ENCODE peak calls at places on chromosomes 6 and 20, in six cellular contexts. Z, O, R, N, I and S are unnamed samples. For H3K27me3, the result is how much of the 10 kb centered on the place peaks cover.

GRCh38 chr6:135728589-135728988 is 122.9 kb upstream of the PDE7B start:
- DNase-seq in Z (no peak), O (no peak), R (peak), N (no peak), I (no peak), S (no peak)

GRCh38 chr20:3811421-3812258 is 8.7 kb upstream of the AP5S1 start:
- DNase-seq in Z (peak), O (peak), R (peak), N (peak), I (peak), S (peak)

GRCh38 chr6:15498640-15499039 is 164.2 kb downstream of the DTNBP1 start:
- DNase-seq in Z (no peak), O (no peak), R (no peak), N (no peak), I (no peak), S (no peak)

GRCh38 chr20:8492182-8492581 is 360.1 kb downstream of the PLCB1 start:
- DNase-seq in Z (no peak), O (no peak), R (no peak), N (no peak), I (no peak), S (no peak)

GRCh38 chr6:75524322-75524972 is 30.8 kb upstream of the FILIP1 start:
- DNase-seq in Z (no peak), O (no peak), R (peak), N (no peak), I (no peak), S (no peak)

GRCh38 chr20:19549896-19550295 is 208.2 kb upstream of the RIN2 start:
- DNase-seq in Z (no peak), O (no peak), R (no peak), N (no peak), I (no peak), S (no peak)

GRCh38 chr6:71730284-71730683 is 156.1 kb upstream of the RIMS1 start:
- DNase-seq in Z (no peak), O (no peak), R (no peak), N (no peak), I (no peak), S (no peak)

GRCh38 chr6:127188752-127189151 is 70.3 kb downstream of the RSPO3 start:
- DNase-seq in Z (no peak), O (no peak), R (no peak), N (no peak), I (no peak), S (no peak)

GRCh38 chr20:25058797-25059486 is 1.0 kb upstream of the ACSS1 start:
- DNase-seq in Z (peak), O (peak), R (peak), N (no peak), I (no peak), S (peak)

GRCh38 chr20:54063580-54063979 is 6.8 kb downstream of the BCAS1 start:
- DNase-seq in Z (no peak), O (no peak), R (no peak), N (no peak), I (no peak), S (no peak)

GRCh38 chr6:145749632-145750031 is 14.3 kb upstream of the EPM2A start:
- DNase-seq in Z (no peak), O (no peak), R (no peak), N (no peak), I (no peak), S (no peak)

GRCh38 chr6:50824505-50824904 is 5.8 kb downstream of the TFAP2B start:
- DNase-seq in Z (no peak), O (no peak), R (no peak), N (no peak), I (no peak), S (no peak)
- H3K27me3 ChIP-seq in Z (under half), O (half or more), R (under half), N (under half), I (half or more), S (under half)

DNA sequence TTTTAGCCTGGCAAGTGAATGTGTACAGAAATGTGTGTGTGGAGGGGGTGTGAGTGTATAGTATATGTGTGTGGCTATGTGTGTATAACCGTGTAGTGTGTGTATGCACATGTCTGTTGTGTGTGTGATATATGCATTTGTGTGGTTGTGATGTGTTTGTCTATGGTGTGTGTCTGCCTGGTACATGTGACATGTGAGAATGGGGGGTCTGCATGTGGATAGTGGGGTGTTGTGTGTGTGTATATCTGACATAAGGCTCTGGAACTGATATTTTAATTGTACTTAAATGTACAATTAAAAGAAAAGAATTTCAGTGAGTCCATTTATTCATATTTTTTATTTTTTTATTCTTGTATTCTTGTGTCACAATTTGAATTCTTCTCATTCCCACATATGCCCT is 57.2 kb upstream of the CNR1 start:
- DNase-seq in Z (no peak), O (no peak), R (no peak), N (no peak), I (no peak), S (no peak)
- H3K27me3 ChIP-seq in Z (under half), O (under half), R (under half), N (under half), I (under half), S (under half)

GRCh38 chr20:37567671-37568588 is 40.3 kb upstream of the BLCAP start:
- DNase-seq in Z (no peak), O (no peak), R (no peak), N (no peak), I (no peak), S (no peak)
- H3K27me3 ChIP-seq in Z (under half), O (half or more), R (under half), N (under half), I (half or more), S (under half)

DNA sequence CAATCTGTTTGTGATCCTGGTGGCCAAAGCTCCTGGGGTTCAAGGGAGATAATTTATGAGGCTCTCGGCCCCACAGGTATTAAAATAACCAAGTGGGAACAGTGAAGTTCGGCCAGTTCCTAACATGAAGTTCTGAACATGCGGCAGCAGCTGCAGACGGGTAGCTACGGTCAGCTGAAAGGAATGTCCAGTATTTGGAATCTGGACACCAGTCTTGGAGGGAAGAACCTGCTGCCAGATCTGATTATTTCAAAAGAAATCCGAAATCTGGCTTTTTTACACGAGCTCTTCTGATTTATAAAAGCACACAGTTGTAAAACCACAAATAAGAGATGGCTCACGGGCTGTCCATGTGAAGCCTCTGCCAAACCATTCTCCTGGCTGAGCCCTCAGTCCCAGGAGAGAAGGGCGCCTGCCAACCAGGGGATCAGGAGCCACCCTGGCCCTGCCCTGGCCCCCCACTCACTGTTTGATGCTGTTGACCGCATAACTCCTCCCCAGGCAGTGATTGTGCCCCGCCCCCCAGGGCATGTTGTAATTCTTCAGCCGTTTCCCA is 28.2 kb upstream of the KCNB1 start:
- DNase-seq in Z (no peak), O (peak), R (peak), N (peak), I (peak), S (peak)
- H3K27me3 ChIP-seq in Z (under half), O (under half), R (under half), N (under half), I (under half), S (under half)

GRCh38 chr6:17277256-17277655 is 3.9 kb upstream of the RBM24 start:
- DNase-seq in Z (no peak), O (no peak), R (no peak), N (no peak), I (no peak), S (no peak)
- H3K27me3 ChIP-seq in Z (under half), O (under half), R (under half), N (under half), I (under half), S (under half)

GRCh38 chr6:166005401-166005845 is 162.2 kb downstream of the TBXT start:
- DNase-seq in Z (no peak), O (peak), R (no peak), N (peak), I (no peak), S (peak)
- H3K27me3 ChIP-seq in Z (under half), O (under half), R (under half), N (under half), I (under half), S (under half)

DNA sequence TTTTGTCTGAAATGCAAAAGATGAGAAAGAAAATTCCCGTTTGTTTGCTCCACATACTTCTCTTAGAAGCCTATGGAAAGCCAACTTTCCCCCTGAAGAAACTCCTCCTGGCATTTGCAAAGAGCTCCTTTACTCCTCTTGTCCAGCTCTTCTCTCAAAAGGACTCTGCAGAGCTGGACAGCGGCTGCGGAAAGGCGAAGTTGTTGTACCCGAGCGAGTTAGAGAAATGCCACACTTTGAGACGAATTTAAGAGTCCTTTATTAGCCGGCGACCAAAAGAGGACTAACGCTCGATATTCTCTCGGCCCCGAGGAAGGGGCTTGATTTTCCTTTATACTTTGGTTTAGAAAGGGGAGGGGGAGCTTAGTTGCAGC is 157.8 kb downstream of the TRIM27 start:
- DNase-seq in Z (no peak), O (no peak), R (no peak), N (no peak), I (no peak), S (no peak)
- H3K27me3 ChIP-seq in Z (under half), O (half or more), R (under half), N (under half), I (half or more), S (under half)